ENCODE peak calls at places on chromosome 10, in four cellular contexts. H is IMR-90, R is GM12878, J is endothelial cell of umbilical vein. X is an unnamed sample.

GRCh38 chr10:34407227-34407626 is 407.9 kb downstream of the PARD3 start:
- DNase-seq in H (peak), R (no peak), J (peak), X (peak)

GRCh38 chr10:130941886-130942285 is 369.6 kb downstream of the TCERG1L start:
- DNase-seq in H (no peak), R (no peak), J (no peak), X (no peak)

GRCh38 chr10:22369433-22370072 is 24.3 kb downstream of the SPAG6 start:
- DNase-seq in H (peak), R (no peak), J (peak), X (peak)

GRCh38 chr10:27482984-27483956 is 20.8 kb upstream of the RAB18 start:
- DNase-seq in H (peak), R (no peak), J (no peak), X (no peak)

GRCh38 chr10:81040947-81041346 is 503.2 kb downstream of the SH2D4B start:
- DNase-seq in H (no peak), R (no peak), J (no peak), X (no peak)

GRCh38 chr10:14527915-14528314 is 197.2 kb upstream of the FRMD4A start:
- DNase-seq in H (no peak), R (no peak), J (peak), X (no peak)

GRCh38 chr10:77311186-77311585 is 326.4 kb downstream of the KCNMA1 start:
- DNase-seq in H (no peak), R (no peak), J (no peak), X (no peak)

GRCh38 chr10:131875501-131875900 is 25.3 kb upstream of the PPP2R2D start:
- DNase-seq in H (no peak), R (no peak), J (no peak), X (no peak)

GRCh38 chr10:124534231-124534798 is 72.7 kb downstream of the LHPP start:
- DNase-seq in H (no peak), R (no peak), J (no peak), X (no peak)

GRCh38 chr10:83917519-83918506 is 221.5 kb upstream of the GHITM start:
- DNase-seq in H (no peak), R (peak), J (peak), X (no peak)

GRCh38 chr10:26214538-26215461 is 1.8 kb upstream of the GAD2 start:
- DNase-seq in H (no peak), R (no peak), J (no peak), X (no peak)

GRCh38 chr10:79348640-79348988 is 1.3 kb downstream of the PPIF start:
- DNase-seq in H (no peak), R (no peak), J (no peak), X (peak)

GRCh38 chr10:1290071-1290471 is 233.9 kb downstream of the WDR37 start:
- DNase-seq in H (no peak), R (no peak), J (no peak), X (no peak)

DNA sequence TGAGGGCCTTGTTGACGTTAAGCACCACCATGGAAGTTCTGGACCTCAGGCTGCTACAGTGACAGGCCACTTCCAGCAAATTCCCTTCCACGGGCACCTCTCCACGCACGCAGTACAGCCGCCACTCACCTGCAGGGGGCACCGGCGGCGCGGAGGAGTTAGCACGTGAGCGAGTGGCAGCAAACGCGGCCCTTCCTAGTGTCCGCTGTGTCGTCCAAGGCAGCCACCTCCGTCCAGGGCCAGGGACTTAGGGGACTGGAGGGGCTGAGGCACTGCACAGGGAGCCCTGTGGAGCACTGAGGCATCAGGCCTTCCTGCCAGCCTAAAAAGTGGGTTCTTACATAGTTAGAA is 164.4 kb downstream of the SVIL start:
- DNase-seq in H (no peak), R (no peak), J (no peak), X (peak)
- TF ChIP-seq FOS in H (no peak), R (no peak), J (no peak), X (no peak)

GRCh38 chr10:51156913-51157312 is 82.6 kb downstream of the PRKG1 start:
- DNase-seq in H (peak), R (no peak), J (no peak), X (no peak)

GRCh38 chr10:51159841-51160240 is 85.6 kb downstream of the PRKG1 start:
- DNase-seq in H (peak), R (no peak), J (no peak), X (no peak)

GRCh38 chr10:51162002-51162401 is 87.7 kb downstream of the PRKG1 start:
- DNase-seq in H (no peak), R (no peak), J (no peak), X (no peak)
- TF ChIP-seq FOS in H (no peak), R (no peak), J (no peak), X (no peak)

GRCh38 chr10:11515596-11516418 is 95.6 kb downstream of the USP6NL start:
- DNase-seq in H (peak), R (peak), J (peak), X (peak)
- TF ChIP-seq FOS in H (no peak), R (no peak), J (no peak), X (no peak)

DNA sequence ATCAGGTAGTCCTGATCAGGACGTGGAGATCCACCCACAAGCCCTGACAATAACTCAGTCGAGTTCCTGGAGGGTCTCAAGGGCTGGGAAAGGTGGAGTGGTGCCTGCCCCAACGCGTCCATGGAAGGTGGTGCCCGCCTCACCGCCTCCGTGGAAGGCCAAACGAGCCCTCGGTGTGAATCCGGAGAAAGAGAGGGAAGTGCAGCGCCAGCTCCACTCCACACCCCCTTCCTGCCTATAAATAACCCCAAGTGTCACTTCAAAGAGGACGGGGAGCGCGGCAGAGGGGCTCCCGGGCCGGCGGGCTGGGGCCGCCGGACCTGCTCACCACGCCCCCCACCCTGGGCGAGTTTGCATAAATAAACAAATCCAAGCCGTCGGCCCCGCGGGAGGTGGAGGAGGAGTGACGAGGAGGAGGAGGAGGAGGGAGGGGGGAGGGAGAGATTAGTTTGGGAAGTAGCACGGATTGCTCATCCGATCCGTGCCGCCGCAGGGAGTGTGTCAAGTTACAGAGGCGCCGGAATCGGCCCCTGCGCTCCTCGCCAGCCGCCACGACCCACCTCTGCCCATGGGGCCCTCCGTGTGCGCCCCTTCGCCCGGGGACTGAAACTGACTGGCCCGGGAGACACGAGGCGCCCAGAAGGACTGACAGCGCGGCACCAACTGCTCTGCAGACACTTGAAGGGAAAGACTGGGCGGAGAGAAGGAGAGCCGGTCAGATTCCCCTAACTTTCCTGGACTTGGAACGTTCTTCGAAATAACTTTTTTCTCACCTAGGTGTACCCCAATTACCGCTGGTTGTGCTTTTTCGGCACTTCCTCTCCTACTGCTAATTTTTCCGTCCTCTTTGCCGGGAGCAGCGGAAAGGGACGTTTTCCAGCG is at the start of gene COL13A1:
- DNase-seq in H (peak), R (no peak), J (peak), X (peak)
- TF ChIP-seq FOS in H (peak), R (no peak), J (no peak), X (no peak)